ENCODE peak calls at places on chromosome 1, in eight cellular contexts. One of them, this sample, is unnamed.

GRCh38 chr1:61448934-61449368 is 276.0 kb downstream of the TM2D1 start:
- DNase-seq in activated effector memory CD4-positive, alpha-beta T cell treated with anti-CD3 and anti-CD28 coated beads, Interleukin-2, amount 50 U/mL, for 16 hours: no peak
- DNase-seq in posterior cingulate gyrus: no peak
- DNase-seq in adipocyte: no peak
- DNase-seq in activated naive CD4-positive, alpha-beta T cell: no peak
- DNase-seq in stimulated activated CD8-positive, alpha-beta memory T cell treated with anti-CD3 and anti-CD28 coated beads, Interleukin-15, amount 100 ng/mL, for 48 hours: no peak
- DNase-seq in CD4-positive, alpha-beta memory T cell: no peak
- DNase-seq in HuH-7.5: no peak
- DNase-seq in this sample: no peak

GRCh38 chr1:23727362-23727811 is 15.9 kb upstream of the ELOA start:
- DNase-seq in activated effector memory CD4-positive, alpha-beta T cell treated with anti-CD3 and anti-CD28 coated beads, Interleukin-2, amount 50 U/mL, for 16 hours: peak; percentile 9
- DNase-seq in posterior cingulate gyrus: no peak
- DNase-seq in adipocyte: peak; percentile 90
- DNase-seq in activated naive CD4-positive, alpha-beta T cell: no peak
- DNase-seq in stimulated activated CD8-positive, alpha-beta memory T cell treated with anti-CD3 and anti-CD28 coated beads, Interleukin-15, amount 100 ng/mL, for 48 hours: no peak
- DNase-seq in CD4-positive, alpha-beta memory T cell: no peak
- DNase-seq in HuH-7.5: peak; percentile 39
- DNase-seq in this sample: no peak

GRCh38 chr1:212689758-212690540 is 9.7 kb downstream of the BATF3 start:
- DNase-seq in activated effector memory CD4-positive, alpha-beta T cell treated with anti-CD3 and anti-CD28 coated beads, Interleukin-2, amount 50 U/mL, for 16 hours: no peak
- DNase-seq in posterior cingulate gyrus: no peak
- DNase-seq in adipocyte: no peak
- DNase-seq in activated naive CD4-positive, alpha-beta T cell: no peak
- DNase-seq in stimulated activated CD8-positive, alpha-beta memory T cell treated with anti-CD3 and anti-CD28 coated beads, Interleukin-15, amount 100 ng/mL, for 48 hours: no peak
- DNase-seq in CD4-positive, alpha-beta memory T cell: no peak
- DNase-seq in HuH-7.5: no peak
- DNase-seq in this sample: no peak

GRCh38 chr1:18635833-18636671 is 5.4 kb downstream of the PAX7 start:
- DNase-seq in activated effector memory CD4-positive, alpha-beta T cell treated with anti-CD3 and anti-CD28 coated beads, Interleukin-2, amount 50 U/mL, for 16 hours: no peak
- DNase-seq in posterior cingulate gyrus: no peak
- DNase-seq in adipocyte: no peak
- DNase-seq in activated naive CD4-positive, alpha-beta T cell: no peak
- DNase-seq in stimulated activated CD8-positive, alpha-beta memory T cell treated with anti-CD3 and anti-CD28 coated beads, Interleukin-15, amount 100 ng/mL, for 48 hours: no peak
- DNase-seq in CD4-positive, alpha-beta memory T cell: no peak
- DNase-seq in HuH-7.5: no peak
- DNase-seq in this sample: no peak

GRCh38 chr1:44405804-44406743 is 1.0 kb downstream of the RNF220 start:
- DNase-seq in activated effector memory CD4-positive, alpha-beta T cell treated with anti-CD3 and anti-CD28 coated beads, Interleukin-2, amount 50 U/mL, for 16 hours: peak; percentile 68
- DNase-seq in posterior cingulate gyrus: peak; percentile 70
- DNase-seq in adipocyte: peak; percentile 50
- DNase-seq in activated naive CD4-positive, alpha-beta T cell: no peak
- DNase-seq in stimulated activated CD8-positive, alpha-beta memory T cell treated with anti-CD3 and anti-CD28 coated beads, Interleukin-15, amount 100 ng/mL, for 48 hours: no peak
- DNase-seq in CD4-positive, alpha-beta memory T cell: peak; percentile 27
- DNase-seq in HuH-7.5: peak; percentile 56
- DNase-seq in this sample: no peak

GRCh38 chr1:208329291-208329690 is 85.1 kb upstream of the PLXNA2 start:
- DNase-seq in activated effector memory CD4-positive, alpha-beta T cell treated with anti-CD3 and anti-CD28 coated beads, Interleukin-2, amount 50 U/mL, for 16 hours: no peak
- DNase-seq in posterior cingulate gyrus: no peak
- DNase-seq in adipocyte: no peak
- DNase-seq in activated naive CD4-positive, alpha-beta T cell: no peak
- DNase-seq in stimulated activated CD8-positive, alpha-beta memory T cell treated with anti-CD3 and anti-CD28 coated beads, Interleukin-15, amount 100 ng/mL, for 48 hours: no peak
- DNase-seq in CD4-positive, alpha-beta memory T cell: no peak
- DNase-seq in HuH-7.5: no peak
- DNase-seq in this sample: no peak

GRCh38 chr1:167651161-167651693 is 21.2 kb downstream of the RCSD1 start:
- DNase-seq in activated effector memory CD4-positive, alpha-beta T cell treated with anti-CD3 and anti-CD28 coated beads, Interleukin-2, amount 50 U/mL, for 16 hours: no peak
- DNase-seq in posterior cingulate gyrus: no peak
- DNase-seq in adipocyte: no peak
- DNase-seq in activated naive CD4-positive, alpha-beta T cell: no peak
- DNase-seq in stimulated activated CD8-positive, alpha-beta memory T cell treated with anti-CD3 and anti-CD28 coated beads, Interleukin-15, amount 100 ng/mL, for 48 hours: no peak
- DNase-seq in CD4-positive, alpha-beta memory T cell: no peak
- DNase-seq in HuH-7.5: no peak
- DNase-seq in this sample: no peak

GRCh38 chr1:174676856-174677255 is 229.1 kb downstream of the GPR52 start:
- DNase-seq in activated effector memory CD4-positive, alpha-beta T cell treated with anti-CD3 and anti-CD28 coated beads, Interleukin-2, amount 50 U/mL, for 16 hours: no peak
- DNase-seq in posterior cingulate gyrus: no peak
- DNase-seq in adipocyte: no peak
- DNase-seq in activated naive CD4-positive, alpha-beta T cell: no peak
- DNase-seq in stimulated activated CD8-positive, alpha-beta memory T cell treated with anti-CD3 and anti-CD28 coated beads, Interleukin-15, amount 100 ng/mL, for 48 hours: no peak
- DNase-seq in CD4-positive, alpha-beta memory T cell: no peak
- DNase-seq in HuH-7.5: no peak
- DNase-seq in this sample: no peak

GRCh38 chr1:224632921-224633321 is 16.8 kb downstream of the CNIH3 start:
- DNase-seq in activated effector memory CD4-positive, alpha-beta T cell treated with anti-CD3 and anti-CD28 coated beads, Interleukin-2, amount 50 U/mL, for 16 hours: no peak
- DNase-seq in posterior cingulate gyrus: no peak
- DNase-seq in adipocyte: no peak
- DNase-seq in activated naive CD4-positive, alpha-beta T cell: no peak
- DNase-seq in stimulated activated CD8-positive, alpha-beta memory T cell treated with anti-CD3 and anti-CD28 coated beads, Interleukin-15, amount 100 ng/mL, for 48 hours: no peak
- DNase-seq in CD4-positive, alpha-beta memory T cell: no peak
- DNase-seq in HuH-7.5: no peak
- DNase-seq in this sample: no peak

GRCh38 chr1:151918156-151918555 is 8.8 kb upstream of the THEM4 start:
- DNase-seq in activated effector memory CD4-positive, alpha-beta T cell treated with anti-CD3 and anti-CD28 coated beads, Interleukin-2, amount 50 U/mL, for 16 hours: no peak
- DNase-seq in posterior cingulate gyrus: no peak
- DNase-seq in adipocyte: no peak
- DNase-seq in activated naive CD4-positive, alpha-beta T cell: no peak
- DNase-seq in stimulated activated CD8-positive, alpha-beta memory T cell treated with anti-CD3 and anti-CD28 coated beads, Interleukin-15, amount 100 ng/mL, for 48 hours: no peak
- DNase-seq in CD4-positive, alpha-beta memory T cell: no peak
- DNase-seq in HuH-7.5: no peak
- DNase-seq in this sample: no peak

GRCh38 chr1:116292929-116293725 is 79.9 kb upstream of the ATP1A1 start:
- DNase-seq in activated effector memory CD4-positive, alpha-beta T cell treated with anti-CD3 and anti-CD28 coated beads, Interleukin-2, amount 50 U/mL, for 16 hours: no peak
- DNase-seq in posterior cingulate gyrus: no peak
- DNase-seq in adipocyte: no peak
- DNase-seq in activated naive CD4-positive, alpha-beta T cell: no peak
- DNase-seq in stimulated activated CD8-positive, alpha-beta memory T cell treated with anti-CD3 and anti-CD28 coated beads, Interleukin-15, amount 100 ng/mL, for 48 hours: no peak
- DNase-seq in CD4-positive, alpha-beta memory T cell: no peak
- DNase-seq in HuH-7.5: peak; percentile 57
- DNase-seq in this sample: no peak

GRCh38 chr1:39509360-39510009 is 18.0 kb downstream of the BMP8A start:
- DNase-seq in activated effector memory CD4-positive, alpha-beta T cell treated with anti-CD3 and anti-CD28 coated beads, Interleukin-2, amount 50 U/mL, for 16 hours: no peak
- DNase-seq in posterior cingulate gyrus: peak; percentile 81
- DNase-seq in adipocyte: no peak
- DNase-seq in activated naive CD4-positive, alpha-beta T cell: no peak
- DNase-seq in stimulated activated CD8-positive, alpha-beta memory T cell treated with anti-CD3 and anti-CD28 coated beads, Interleukin-15, amount 100 ng/mL, for 48 hours: no peak
- DNase-seq in CD4-positive, alpha-beta memory T cell: no peak
- DNase-seq in HuH-7.5: no peak
- DNase-seq in this sample: peak; percentile 15

GRCh38 chr1:27356628-27357280 is 10.0 kb downstream of the MAP3K6 start:
- DNase-seq in activated effector memory CD4-positive, alpha-beta T cell treated with anti-CD3 and anti-CD28 coated beads, Interleukin-2, amount 50 U/mL, for 16 hours: peak; percentile 84
- DNase-seq in posterior cingulate gyrus: no peak
- DNase-seq in adipocyte: no peak
- DNase-seq in activated naive CD4-positive, alpha-beta T cell: no peak
- DNase-seq in stimulated activated CD8-positive, alpha-beta memory T cell treated with anti-CD3 and anti-CD28 coated beads, Interleukin-15, amount 100 ng/mL, for 48 hours: no peak
- DNase-seq in CD4-positive, alpha-beta memory T cell: peak; percentile 32
- DNase-seq in HuH-7.5: no peak
- DNase-seq in this sample: no peak

GRCh38 chr1:88681223-88681622 is 2.9 kb upstream of the PKN2 start:
- DNase-seq in activated effector memory CD4-positive, alpha-beta T cell treated with anti-CD3 and anti-CD28 coated beads, Interleukin-2, amount 50 U/mL, for 16 hours: no peak
- DNase-seq in posterior cingulate gyrus: no peak
- DNase-seq in adipocyte: no peak
- DNase-seq in activated naive CD4-positive, alpha-beta T cell: no peak
- DNase-seq in stimulated activated CD8-positive, alpha-beta memory T cell treated with anti-CD3 and anti-CD28 coated beads, Interleukin-15, amount 100 ng/mL, for 48 hours: no peak
- DNase-seq in CD4-positive, alpha-beta memory T cell: no peak
- DNase-seq in HuH-7.5: no peak
- DNase-seq in this sample: no peak

GRCh38 chr1:172167801-172168596 is 252.5 kb upstream of the C1orf105 start:
- DNase-seq in activated effector memory CD4-positive, alpha-beta T cell treated with anti-CD3 and anti-CD28 coated beads, Interleukin-2, amount 50 U/mL, for 16 hours: no peak
- DNase-seq in posterior cingulate gyrus: no peak
- DNase-seq in adipocyte: peak; percentile 89
- DNase-seq in activated naive CD4-positive, alpha-beta T cell: no peak
- DNase-seq in stimulated activated CD8-positive, alpha-beta memory T cell treated with anti-CD3 and anti-CD28 coated beads, Interleukin-15, amount 100 ng/mL, for 48 hours: no peak
- DNase-seq in CD4-positive, alpha-beta memory T cell: no peak
- DNase-seq in HuH-7.5: no peak
- DNase-seq in this sample: no peak

GRCh38 chr1:205711105-205712048 is 31.1 kb upstream of the SLC45A3 start:
- DNase-seq in activated effector memory CD4-positive, alpha-beta T cell treated with anti-CD3 and anti-CD28 coated beads, Interleukin-2, amount 50 U/mL, for 16 hours: peak; percentile 73
- DNase-seq in posterior cingulate gyrus: no peak
- DNase-seq in adipocyte: peak; percentile 95
- DNase-seq in activated naive CD4-positive, alpha-beta T cell: no peak
- DNase-seq in stimulated activated CD8-positive, alpha-beta memory T cell treated with anti-CD3 and anti-CD28 coated beads, Interleukin-15, amount 100 ng/mL, for 48 hours: peak; percentile 25
- DNase-seq in CD4-positive, alpha-beta memory T cell: peak; percentile 62
- DNase-seq in HuH-7.5: peak; percentile 29
- DNase-seq in this sample: no peak

GRCh38 chr1:105608713-105609112 is 1447.8 kb upstream of the PRMT6 start:
- DNase-seq in activated effector memory CD4-positive, alpha-beta T cell treated with anti-CD3 and anti-CD28 coated beads, Interleukin-2, amount 50 U/mL, for 16 hours: no peak
- DNase-seq in posterior cingulate gyrus: no peak
- DNase-seq in adipocyte: peak; percentile 75
- DNase-seq in activated naive CD4-positive, alpha-beta T cell: no peak
- DNase-seq in stimulated activated CD8-positive, alpha-beta memory T cell treated with anti-CD3 and anti-CD28 coated beads, Interleukin-15, amount 100 ng/mL, for 48 hours: no peak
- DNase-seq in CD4-positive, alpha-beta memory T cell: no peak
- DNase-seq in HuH-7.5: no peak
- DNase-seq in this sample: no peak

GRCh38 chr1:154608522-154609294 is 722 bp upstream of the ADAR start:
- DNase-seq in activated effector memory CD4-positive, alpha-beta T cell treated with anti-CD3 and anti-CD28 coated beads, Interleukin-2, amount 50 U/mL, for 16 hours: peak; percentile 76
- DNase-seq in posterior cingulate gyrus: peak; percentile 79
- DNase-seq in adipocyte: peak; percentile 79
- DNase-seq in activated naive CD4-positive, alpha-beta T cell: no peak
- DNase-seq in stimulated activated CD8-positive, alpha-beta memory T cell treated with anti-CD3 and anti-CD28 coated beads, Interleukin-15, amount 100 ng/mL, for 48 hours: no peak
- DNase-seq in CD4-positive, alpha-beta memory T cell: peak; percentile 47
- DNase-seq in HuH-7.5: peak; percentile 36
- DNase-seq in this sample: no peak

GRCh38 chr1:53176452-53177344 is 19.9 kb upstream of the CPT2 start:
- DNase-seq in activated effector memory CD4-positive, alpha-beta T cell treated with anti-CD3 and anti-CD28 coated beads, Interleukin-2, amount 50 U/mL, for 16 hours: no peak
- DNase-seq in posterior cingulate gyrus: no peak
- DNase-seq in adipocyte: no peak
- DNase-seq in activated naive CD4-positive, alpha-beta T cell: no peak
- DNase-seq in stimulated activated CD8-positive, alpha-beta memory T cell treated with anti-CD3 and anti-CD28 coated beads, Interleukin-15, amount 100 ng/mL, for 48 hours: no peak
- DNase-seq in CD4-positive, alpha-beta memory T cell: no peak
- DNase-seq in HuH-7.5: no peak
- DNase-seq in this sample: no peak

GRCh38 chr1:198775606-198776005 is 136.8 kb downstream of the PTPRC start:
- DNase-seq in activated effector memory CD4-positive, alpha-beta T cell treated with anti-CD3 and anti-CD28 coated beads, Interleukin-2, amount 50 U/mL, for 16 hours: no peak
- DNase-seq in posterior cingulate gyrus: no peak
- DNase-seq in adipocyte: no peak
- DNase-seq in activated naive CD4-positive, alpha-beta T cell: no peak
- DNase-seq in stimulated activated CD8-positive, alpha-beta memory T cell treated with anti-CD3 and anti-CD28 coated beads, Interleukin-15, amount 100 ng/mL, for 48 hours: no peak
- DNase-seq in CD4-positive, alpha-beta memory T cell: no peak
- DNase-seq in HuH-7.5: no peak
- DNase-seq in this sample: no peak

GRCh38 chr1:234756066-234756783 is 146.2 kb upstream of the IRF2BP2 start:
- DNase-seq in activated effector memory CD4-positive, alpha-beta T cell treated with anti-CD3 and anti-CD28 coated beads, Interleukin-2, amount 50 U/mL, for 16 hours: no peak
- DNase-seq in posterior cingulate gyrus: no peak
- DNase-seq in adipocyte: no peak
- DNase-seq in activated naive CD4-positive, alpha-beta T cell: no peak
- DNase-seq in stimulated activated CD8-positive, alpha-beta memory T cell treated with anti-CD3 and anti-CD28 coated beads, Interleukin-15, amount 100 ng/mL, for 48 hours: no peak
- DNase-seq in CD4-positive, alpha-beta memory T cell: no peak
- DNase-seq in HuH-7.5: no peak
- DNase-seq in this sample: no peak

GRCh38 chr1:8070381-8070811 is 44.3 kb upstream of the ERRFI1 start:
- DNase-seq in activated effector memory CD4-positive, alpha-beta T cell treated with anti-CD3 and anti-CD28 coated beads, Interleukin-2, amount 50 U/mL, for 16 hours: no peak
- DNase-seq in posterior cingulate gyrus: no peak
- DNase-seq in adipocyte: no peak
- DNase-seq in activated naive CD4-positive, alpha-beta T cell: no peak
- DNase-seq in stimulated activated CD8-positive, alpha-beta memory T cell treated with anti-CD3 and anti-CD28 coated beads, Interleukin-15, amount 100 ng/mL, for 48 hours: no peak
- DNase-seq in CD4-positive, alpha-beta memory T cell: no peak
- DNase-seq in HuH-7.5: no peak
- DNase-seq in this sample: no peak

GRCh38 chr1:221097479-221098281 is 218.4 kb downstream of the HLX start:
- DNase-seq in activated effector memory CD4-positive, alpha-beta T cell treated with anti-CD3 and anti-CD28 coated beads, Interleukin-2, amount 50 U/mL, for 16 hours: no peak
- DNase-seq in posterior cingulate gyrus: no peak
- DNase-seq in adipocyte: peak; percentile 92
- DNase-seq in activated naive CD4-positive, alpha-beta T cell: no peak
- DNase-seq in stimulated activated CD8-positive, alpha-beta memory T cell treated with anti-CD3 and anti-CD28 coated beads, Interleukin-15, amount 100 ng/mL, for 48 hours: no peak
- DNase-seq in CD4-positive, alpha-beta memory T cell: no peak
- DNase-seq in HuH-7.5: no peak
- DNase-seq in this sample: no peak

GRCh38 chr1:183596500-183596899 is 6.2 kb upstream of the NCF2 start:
- DNase-seq in activated effector memory CD4-positive, alpha-beta T cell treated with anti-CD3 and anti-CD28 coated beads, Interleukin-2, amount 50 U/mL, for 16 hours: no peak
- DNase-seq in posterior cingulate gyrus: no peak
- DNase-seq in adipocyte: no peak
- DNase-seq in activated naive CD4-positive, alpha-beta T cell: no peak
- DNase-seq in stimulated activated CD8-positive, alpha-beta memory T cell treated with anti-CD3 and anti-CD28 coated beads, Interleukin-15, amount 100 ng/mL, for 48 hours: no peak
- DNase-seq in CD4-positive, alpha-beta memory T cell: no peak
- DNase-seq in HuH-7.5: no peak
- DNase-seq in this sample: no peak

GRCh38 chr1:51661081-51661518 is 44.2 kb downstream of the OSBPL9 start:
- DNase-seq in activated effector memory CD4-positive, alpha-beta T cell treated with anti-CD3 and anti-CD28 coated beads, Interleukin-2, amount 50 U/mL, for 16 hours: no peak
- DNase-seq in posterior cingulate gyrus: no peak
- DNase-seq in adipocyte: peak; percentile 93
- DNase-seq in activated naive CD4-positive, alpha-beta T cell: no peak
- DNase-seq in stimulated activated CD8-positive, alpha-beta memory T cell treated with anti-CD3 and anti-CD28 coated beads, Interleukin-15, amount 100 ng/mL, for 48 hours: no peak
- DNase-seq in CD4-positive, alpha-beta memory T cell: no peak
- DNase-seq in HuH-7.5: no peak
- DNase-seq in this sample: no peak

GRCh38 chr1:228337711-228338520 is 68.7 kb downstream of the TRIM11 start:
- DNase-seq in activated effector memory CD4-positive, alpha-beta T cell treated with anti-CD3 and anti-CD28 coated beads, Interleukin-2, amount 50 U/mL, for 16 hours: peak; percentile 56
- DNase-seq in posterior cingulate gyrus: peak; percentile 57
- DNase-seq in adipocyte: no peak
- DNase-seq in activated naive CD4-positive, alpha-beta T cell: no peak
- DNase-seq in stimulated activated CD8-positive, alpha-beta memory T cell treated with anti-CD3 and anti-CD28 coated beads, Interleukin-15, amount 100 ng/mL, for 48 hours: no peak
- DNase-seq in CD4-positive, alpha-beta memory T cell: no peak
- DNase-seq in HuH-7.5: no peak
- DNase-seq in this sample: no peak

GRCh38 chr1:40784141-40784770 is 669 bp downstream of the KCNQ4 start:
- DNase-seq in activated effector memory CD4-positive, alpha-beta T cell treated with anti-CD3 and anti-CD28 coated beads, Interleukin-2, amount 50 U/mL, for 16 hours: no peak
- DNase-seq in posterior cingulate gyrus: peak; percentile 75
- DNase-seq in adipocyte: peak; percentile 25
- DNase-seq in activated naive CD4-positive, alpha-beta T cell: no peak
- DNase-seq in stimulated activated CD8-positive, alpha-beta memory T cell treated with anti-CD3 and anti-CD28 coated beads, Interleukin-15, amount 100 ng/mL, for 48 hours: no peak
- DNase-seq in CD4-positive, alpha-beta memory T cell: no peak
- DNase-seq in HuH-7.5: peak; percentile 44
- DNase-seq in this sample: no peak

GRCh38 chr1:97919568-97920261 is 1.1 kb downstream of the DPYD start:
- DNase-seq in activated effector memory CD4-positive, alpha-beta T cell treated with anti-CD3 and anti-CD28 coated beads, Interleukin-2, amount 50 U/mL, for 16 hours: no peak
- DNase-seq in posterior cingulate gyrus: no peak
- DNase-seq in adipocyte: peak; percentile 82
- DNase-seq in activated naive CD4-positive, alpha-beta T cell: no peak
- DNase-seq in stimulated activated CD8-positive, alpha-beta memory T cell treated with anti-CD3 and anti-CD28 coated beads, Interleukin-15, amount 100 ng/mL, for 48 hours: no peak
- DNase-seq in CD4-positive, alpha-beta memory T cell: peak; percentile 30
- DNase-seq in HuH-7.5: no peak
- DNase-seq in this sample: no peak

GRCh38 chr1:201351617-201352016 is 25.9 kb downstream of the TNNT2 start:
- DNase-seq in activated effector memory CD4-positive, alpha-beta T cell treated with anti-CD3 and anti-CD28 coated beads, Interleukin-2, amount 50 U/mL, for 16 hours: no peak
- DNase-seq in posterior cingulate gyrus: no peak
- DNase-seq in adipocyte: no peak
- DNase-seq in activated naive CD4-positive, alpha-beta T cell: no peak
- DNase-seq in stimulated activated CD8-positive, alpha-beta memory T cell treated with anti-CD3 and anti-CD28 coated beads, Interleukin-15, amount 100 ng/mL, for 48 hours: no peak
- DNase-seq in CD4-positive, alpha-beta memory T cell: no peak
- DNase-seq in HuH-7.5: no peak
- DNase-seq in this sample: no peak

GRCh38 chr1:153612755-153613331 is at the start of gene S100A16:
- DNase-seq in activated effector memory CD4-positive, alpha-beta T cell treated with anti-CD3 and anti-CD28 coated beads, Interleukin-2, amount 50 U/mL, for 16 hours: no peak
- DNase-seq in posterior cingulate gyrus: peak; percentile 71
- DNase-seq in adipocyte: peak; percentile 85
- DNase-seq in activated naive CD4-positive, alpha-beta T cell: no peak
- DNase-seq in stimulated activated CD8-positive, alpha-beta memory T cell treated with anti-CD3 and anti-CD28 coated beads, Interleukin-15, amount 100 ng/mL, for 48 hours: no peak
- DNase-seq in CD4-positive, alpha-beta memory T cell: no peak
- DNase-seq in HuH-7.5: peak; percentile 80
- DNase-seq in this sample: no peak

GRCh38 chr1:3248416-3249141 is 179.6 kb downstream of the PRDM16 start:
- DNase-seq in activated effector memory CD4-positive, alpha-beta T cell treated with anti-CD3 and anti-CD28 coated beads, Interleukin-2, amount 50 U/mL, for 16 hours: no peak
- DNase-seq in posterior cingulate gyrus: no peak
- DNase-seq in adipocyte: no peak
- DNase-seq in activated naive CD4-positive, alpha-beta T cell: no peak
- DNase-seq in stimulated activated CD8-positive, alpha-beta memory T cell treated with anti-CD3 and anti-CD28 coated beads, Interleukin-15, amount 100 ng/mL, for 48 hours: no peak
- DNase-seq in CD4-positive, alpha-beta memory T cell: no peak
- DNase-seq in HuH-7.5: no peak
- DNase-seq in this sample: no peak

GRCh38 chr1:16186655-16187235 is 25.7 kb downstream of the ARHGEF19 start:
- DNase-seq in activated effector memory CD4-positive, alpha-beta T cell treated with anti-CD3 and anti-CD28 coated beads, Interleukin-2, amount 50 U/mL, for 16 hours: no peak
- DNase-seq in posterior cingulate gyrus: no peak
- DNase-seq in adipocyte: no peak
- DNase-seq in activated naive CD4-positive, alpha-beta T cell: no peak
- DNase-seq in stimulated activated CD8-positive, alpha-beta memory T cell treated with anti-CD3 and anti-CD28 coated beads, Interleukin-15, amount 100 ng/mL, for 48 hours: no peak
- DNase-seq in CD4-positive, alpha-beta memory T cell: no peak
- DNase-seq in HuH-7.5: no peak
- DNase-seq in this sample: no peak

GRCh38 chr1:83102630-83103071 is 896.3 kb downstream of the TTLL7 start:
- DNase-seq in activated effector memory CD4-positive, alpha-beta T cell treated with anti-CD3 and anti-CD28 coated beads, Interleukin-2, amount 50 U/mL, for 16 hours: no peak
- DNase-seq in posterior cingulate gyrus: no peak
- DNase-seq in adipocyte: peak; percentile 32
- DNase-seq in activated naive CD4-positive, alpha-beta T cell: no peak
- DNase-seq in stimulated activated CD8-positive, alpha-beta memory T cell treated with anti-CD3 and anti-CD28 coated beads, Interleukin-15, amount 100 ng/mL, for 48 hours: no peak
- DNase-seq in CD4-positive, alpha-beta memory T cell: no peak
- DNase-seq in HuH-7.5: peak; percentile 6
- DNase-seq in this sample: no peak

GRCh38 chr1:119331915-119332314 is 36.7 kb upstream of the HAO2 start:
- DNase-seq in activated effector memory CD4-positive, alpha-beta T cell treated with anti-CD3 and anti-CD28 coated beads, Interleukin-2, amount 50 U/mL, for 16 hours: no peak
- DNase-seq in posterior cingulate gyrus: no peak
- DNase-seq in adipocyte: no peak
- DNase-seq in activated naive CD4-positive, alpha-beta T cell: no peak
- DNase-seq in stimulated activated CD8-positive, alpha-beta memory T cell treated with anti-CD3 and anti-CD28 coated beads, Interleukin-15, amount 100 ng/mL, for 48 hours: no peak
- DNase-seq in CD4-positive, alpha-beta memory T cell: no peak
- DNase-seq in HuH-7.5: no peak
- DNase-seq in this sample: no peak

This sample was measured in activated CD8-positive, alpha-beta memory T cell treated with anti-CD3 and anti-CD28 coated beads for 48 hours.